ENCODE peak calls at places on chromosomes 6 and 20, in four cellular contexts. B is HepG2, X is GM12878, N is K562. E is an unnamed sample.

GRCh38 chr20:62359491-62360121 is 7.5 kb downstream of the LAMA5 start:
- DNase-seq in B (no peak), N (no peak), X (no peak), E (no peak)

GRCh38 chr6:101069191-101069795 is 188.2 kb upstream of the ASCC3 start:
- DNase-seq in N (no peak), X (no peak), B (no peak), E (no peak)

GRCh38 chr20:61163027-61163426 is 89.0 kb upstream of the CDH4 start:
- DNase-seq in X (no peak), B (no peak), N (no peak), E (no peak)

GRCh38 chr6:112163295-112164257 is 76.2 kb downstream of the FAM229B start:
- DNase-seq in N (peak), B (peak), X (peak), E (peak)

GRCh38 chr6:100968934-100969333 is 87.8 kb upstream of the ASCC3 start:
- DNase-seq in N (no peak), B (peak), X (no peak), E (no peak)

GRCh38 chr20:59972037-59972801 is 14.0 kb downstream of the CDH26 start:
- DNase-seq in B (no peak), N (no peak), X (no peak), E (no peak)

GRCh38 chr6:43171284-43172126 is 436 bp downstream of the SRF start:
- DNase-seq in B (no peak), N (peak), X (no peak), E (peak)

GRCh38 chr6:33719326-33719987 is 8.0 kb upstream of the UQCC2 start:
- DNase-seq in B (no peak), N (no peak), X (no peak), E (no peak)

GRCh38 chr6:37126961-37127360 is 43.0 kb upstream of the PIM1 start:
- DNase-seq in B (no peak), X (no peak), N (no peak), E (no peak)

GRCh38 chr20:58651548-58651822 is 402 bp downstream of the STX16 start:
- DNase-seq in X (no peak), N (no peak), B (peak), E (peak)

GRCh38 chr20:61639200-61639599 is 387.1 kb downstream of the CDH4 start:
- DNase-seq in N (no peak), B (no peak), X (no peak), E (no peak)

GRCh38 chr20:63457737-63458136 is 14.7 kb downstream of the KCNQ2 start:
- DNase-seq in B (no peak), N (no peak), X (no peak), E (peak)

GRCh38 chr6:6893701-6894100 is 214.1 kb upstream of the RREB1 start:
- DNase-seq in N (no peak), B (no peak), X (no peak), E (no peak)

GRCh38 chr6:24974182-24975171 is 38.7 kb upstream of the RIPOR2 start:
- DNase-seq in B (no peak), X (no peak), N (no peak), E (no peak)

GRCh38 chr6:11197175-11197535 is 35.3 kb downstream of the NEDD9 start:
- DNase-seq in X (no peak), B (no peak), N (no peak), E (no peak)

GRCh38 chr20:34581341-34582189 is 23.0 kb downstream of the MAP1LC3A start:
- DNase-seq in B (no peak), N (no peak), X (peak), E (no peak)

GRCh38 chr6:169141706-169142705 is 111.6 kb downstream of the THBS2 start:
- DNase-seq in B (no peak), X (no peak), N (no peak), E (no peak)

GRCh38 chr20:23061713-23062561 is 12.5 kb upstream of the THBD start:
- DNase-seq in N (no peak), B (peak), X (no peak), E (no peak)

GRCh38 chr20:7520361-7520760 is 419.9 kb downstream of the HAO1 start:
- DNase-seq in X (no peak), N (no peak), B (no peak), E (no peak)

GRCh38 chr20:43191946-43192847 is 2.5 kb upstream of the PTPRT start:
- DNase-seq in N (peak), B (peak), X (no peak), E (peak)

GRCh38 chr20:21027569-21027968 is 78.6 kb downstream of the LINC00237 start:
- DNase-seq in N (no peak), B (peak), X (no peak), E (peak)

GRCh38 chr20:17530716-17531536 is at the start of gene BFSP1:
- DNase-seq in N (no peak), X (no peak), B (peak), E (peak)

GRCh38 chr20:62576815-62577214 is 65.5 kb upstream of the SLCO4A1 start:
- DNase-seq in B (no peak), X (no peak), N (peak), E (no peak)

GRCh38 chr6:90021701-90022100 is 127.4 kb downstream of the GJA10 start:
- DNase-seq in N (no peak), B (no peak), X (no peak), E (no peak)

GRCh38 chr6:143677891-143678737 is at the start of gene PHACTR2:
- DNase-seq in N (peak), X (no peak), B (peak), E (peak)

GRCh38 chr20:17749979-17750721 is 50.4 kb downstream of the BANF2 start:
- DNase-seq in B (peak), N (no peak), X (no peak), E (no peak)

GRCh38 chr20:17956099-17956685 is 12.4 kb downstream of the SNX5 start:
- DNase-seq in B (no peak), X (no peak), N (no peak), E (no peak)

GRCh38 chr6:111722220-111722731 is 116.6 kb upstream of the TRAF3IP2 start:
- DNase-seq in N (no peak), X (no peak), B (no peak), E (no peak)

GRCh38 chr20:54668271-54669053 is 193.1 kb downstream of the DOK5 start:
- DNase-seq in X (no peak), N (peak), B (peak), E (peak)

GRCh38 chr6:10801224-10801848 is 37.0 kb downstream of the MAK start:
- DNase-seq in X (no peak), B (peak), N (peak), E (peak)

GRCh38 chr20:16747291-16747811 is 807 bp upstream of the OTOR start:
- DNase-seq in B (no peak), N (no peak), X (no peak), E (no peak)

GRCh38 chr6:27758471-27758870 is 153.7 kb downstream of the OR2B2 start:
- DNase-seq in X (no peak), B (no peak), N (peak), E (no peak)

GRCh38 chr20:3645309-3646066 is 17.7 kb downstream of the GFRA4 start:
- DNase-seq in B (no peak), N (no peak), X (no peak), E (no peak)

GRCh38 chr20:20821496-20822260 is 109.2 kb upstream of the RALGAPA2 start:
- DNase-seq in N (no peak), X (no peak), B (no peak), E (no peak)

GRCh38 chr6:53727748-53728147 is 62.2 kb upstream of the KLHL31 start:
- DNase-seq in N (no peak), X (no peak), B (no peak), E (no peak)

GRCh38 chr20:46173652-46174468 is 55.7 kb downstream of the CD40 start:
- DNase-seq in B (no peak), X (no peak), N (no peak), E (no peak)

GRCh38 chr20:58693226-58694006 is 816 bp downstream of the NPEPL1 start:
- DNase-seq in X (no peak), B (no peak), N (no peak), E (no peak)

GRCh38 chr20:6665621-6666345 is 101.7 kb upstream of the BMP2 start:
- DNase-seq in B (peak), N (no peak), X (no peak), E (no peak)

GRCh38 chr6:729646-730320 is 36.8 kb upstream of the EXOC2 start:
- DNase-seq in B (no peak), X (no peak), N (no peak), E (no peak)

GRCh38 chr6:117449549-117450439 is 24.1 kb upstream of the ROS1 start:
- DNase-seq in N (peak), X (peak), B (peak), E (peak)

GRCh38 chr6:163729127-163729872 is 314.8 kb downstream of the QKI start:
- DNase-seq in X (no peak), B (no peak), N (peak), E (no peak)
- TF ChIP-seq GABPA in X (no peak), B (no peak), N (no peak), E (no peak)

DNA sequence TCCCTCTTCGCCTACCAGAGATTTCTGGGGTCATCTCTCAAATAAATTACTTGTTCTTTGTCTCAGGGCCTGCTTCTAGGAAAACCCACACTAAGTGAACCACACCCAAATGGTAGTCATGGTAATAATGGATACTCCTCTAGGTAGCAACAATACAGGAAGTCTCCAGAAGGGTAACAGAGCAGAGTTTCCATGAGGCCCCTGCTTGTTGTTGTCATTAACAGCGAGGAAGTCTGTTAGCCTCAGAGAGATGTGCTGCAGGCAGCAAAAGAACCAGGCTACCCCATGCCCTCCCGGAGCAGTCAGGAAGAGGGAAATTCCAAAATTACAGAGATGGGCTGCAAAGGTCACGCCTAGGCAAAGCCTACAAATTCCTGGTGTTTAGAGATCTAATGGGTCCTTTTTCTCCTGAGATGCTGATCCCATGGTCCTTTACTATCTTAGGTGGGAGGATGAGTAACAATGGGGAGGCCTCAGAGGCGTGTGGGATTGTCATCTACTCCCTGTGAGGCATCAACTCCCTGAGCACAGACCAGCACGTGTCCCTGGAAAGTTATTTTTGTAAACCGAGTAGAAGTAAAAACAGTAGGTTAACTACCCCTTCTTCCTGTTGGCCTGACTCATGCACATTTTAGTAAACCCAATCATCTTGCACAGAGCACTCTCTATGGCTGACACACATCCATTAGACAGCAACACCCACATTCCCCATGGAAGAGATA is 10.1 kb downstream of the ISM1 start:
- DNase-seq in N (no peak), X (no peak), B (no peak), E (no peak)
- TF ChIP-seq ZBTB33 in N (no peak), X (no peak), B (no peak), E (no peak)

GRCh38 chr6:38436726-38437465 is 202.8 kb downstream of the BTBD9 start:
- DNase-seq in B (no peak), X (no peak), N (no peak), E (peak)
- TF ChIP-seq GABPA in B (no peak), X (no peak), N (peak), E (no peak)

DNA sequence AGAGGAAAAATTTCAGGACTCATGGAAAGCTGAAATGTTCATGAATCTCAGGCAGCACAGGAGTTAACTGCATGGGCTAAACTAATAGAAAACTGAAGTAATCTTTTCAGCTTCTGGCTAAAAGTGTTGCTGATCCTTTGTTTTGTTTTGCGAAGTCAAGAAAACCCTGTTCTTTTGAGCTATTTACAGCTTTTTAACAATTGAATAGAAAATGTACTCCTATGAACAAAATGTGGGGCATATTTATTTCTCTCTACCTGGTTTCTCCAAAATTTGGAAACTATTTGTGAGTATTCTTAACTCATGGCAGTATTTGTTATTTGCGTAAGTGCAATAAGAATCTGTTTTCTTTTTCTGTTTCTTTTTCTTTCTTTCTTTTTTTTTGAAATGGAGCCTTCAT is 818.8 kb upstream of the CITED2 start:
- DNase-seq in N (no peak), B (no peak), X (no peak), E (no peak)
- TF ChIP-seq ZBTB33 in N (no peak), B (no peak), X (no peak), E (no peak)

GRCh38 chr20:9617940-9618339 is 103.5 kb downstream of the LAMP5 start:
- DNase-seq in X (no peak), N (no peak), B (peak), E (peak)
- TF ChIP-seq GABPA in X (no peak), N (no peak), B (no peak), E (no peak)

DNA sequence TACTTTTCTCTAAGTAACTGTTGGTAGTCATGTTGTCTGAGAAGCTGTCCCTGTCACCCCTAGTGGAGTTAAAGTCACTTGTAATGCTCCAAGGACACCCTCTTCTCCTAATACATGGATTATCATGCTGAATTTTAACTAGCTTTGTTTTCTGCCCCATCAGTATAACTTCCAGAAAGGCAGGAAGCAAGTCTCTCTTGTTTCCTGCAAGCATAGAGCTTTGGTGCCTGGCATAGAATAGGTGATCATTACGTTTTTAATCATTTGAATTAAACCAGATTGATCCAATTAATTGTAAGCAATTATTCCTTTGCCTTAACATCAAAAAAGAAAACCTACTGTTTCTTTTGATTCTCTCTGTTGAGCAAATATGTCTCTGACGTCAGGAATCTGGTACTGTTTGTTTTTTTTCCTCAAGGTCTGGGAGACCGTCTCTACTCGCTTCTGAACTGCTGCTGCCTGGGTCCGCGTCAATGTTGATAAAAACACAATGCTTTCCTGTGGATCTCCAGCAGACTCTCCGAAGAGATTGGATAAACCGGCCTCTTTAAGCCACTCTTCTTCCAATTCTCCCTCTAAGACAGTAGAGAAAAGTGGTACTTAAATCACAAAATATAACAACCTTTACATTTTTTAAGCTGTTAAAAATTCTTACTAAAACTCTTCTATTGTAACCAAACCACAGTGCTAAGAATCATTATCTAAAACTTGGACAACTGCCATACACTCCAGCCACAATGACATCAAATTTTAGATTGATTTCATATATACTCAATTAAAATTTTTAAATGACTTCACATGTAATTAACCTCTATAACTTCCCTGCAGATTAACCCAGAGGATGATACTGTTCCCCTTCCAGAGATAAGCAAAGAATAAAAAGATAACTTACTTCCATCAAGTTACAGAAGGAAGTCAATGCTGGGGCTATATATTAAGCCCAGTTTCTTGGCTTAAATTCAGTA is 71.6 kb downstream of the ARHGAP18 start:
- DNase-seq in X (no peak), B (peak), N (no peak), E (no peak)
- TF ChIP-seq ZBTB33 in X (no peak), B (no peak), N (no peak), E (no peak)

DNA sequence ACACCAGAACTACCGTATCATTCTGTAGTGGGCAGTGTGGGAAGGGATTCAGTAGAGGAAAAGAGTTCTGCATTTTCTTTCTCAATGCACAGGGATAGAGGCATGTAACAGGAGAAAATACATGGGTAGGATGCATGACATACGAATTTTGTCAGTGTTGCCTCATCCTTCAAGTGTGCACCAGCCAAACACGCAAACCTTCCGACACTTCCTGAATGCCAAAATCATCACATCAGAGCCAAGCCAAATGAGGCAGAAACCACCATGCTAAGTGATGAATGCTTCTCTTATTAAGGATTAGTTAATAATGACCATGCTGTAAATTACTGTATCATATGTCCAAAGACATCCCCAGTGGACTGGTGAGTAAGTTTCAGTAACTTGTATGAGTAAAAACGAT is 27.3 kb downstream of the RAMACL start:
- DNase-seq in N (no peak), X (no peak), B (no peak), E (no peak)
- TF ChIP-seq GABPA in N (no peak), X (no peak), B (no peak), E (no peak)

DNA sequence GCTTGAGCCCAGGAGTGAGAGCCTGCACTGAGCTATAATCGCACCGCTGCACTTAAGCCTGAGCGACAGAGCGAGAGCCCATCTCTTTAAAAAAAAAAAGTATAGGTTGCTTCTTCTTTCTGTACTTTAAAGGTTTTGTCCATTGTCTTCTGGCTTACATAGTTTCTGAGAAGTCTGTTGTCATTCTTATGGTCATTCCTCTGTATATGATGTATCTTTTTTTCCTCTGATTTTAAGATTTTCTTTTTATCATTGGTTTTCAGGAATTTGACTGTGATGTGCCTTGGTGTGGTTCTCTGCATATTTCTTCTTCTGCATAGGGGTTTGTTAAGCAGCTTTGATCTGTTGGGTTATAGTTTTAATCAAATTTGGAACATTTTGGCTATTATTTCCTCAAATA is 29.1 kb downstream of the QRSL1 start:
- DNase-seq in B (no peak), X (no peak), N (no peak), E (no peak)
- TF ChIP-seq ZBTB33 in B (no peak), X (no peak), N (no peak), E (no peak)

GRCh38 chr6:69386431-69386830 is 410.4 kb downstream of the LMBRD1 start:
- DNase-seq in B (no peak), X (no peak), N (no peak), E (no peak)

GRCh38 chr6:69392745-69393144 is 404.1 kb downstream of the LMBRD1 start:
- DNase-seq in B (no peak), N (no peak), X (no peak), E (no peak)

GRCh38 chr6:69391106-69391505 is 405.7 kb downstream of the LMBRD1 start:
- DNase-seq in B (no peak), N (no peak), X (no peak), E (no peak)

DNA sequence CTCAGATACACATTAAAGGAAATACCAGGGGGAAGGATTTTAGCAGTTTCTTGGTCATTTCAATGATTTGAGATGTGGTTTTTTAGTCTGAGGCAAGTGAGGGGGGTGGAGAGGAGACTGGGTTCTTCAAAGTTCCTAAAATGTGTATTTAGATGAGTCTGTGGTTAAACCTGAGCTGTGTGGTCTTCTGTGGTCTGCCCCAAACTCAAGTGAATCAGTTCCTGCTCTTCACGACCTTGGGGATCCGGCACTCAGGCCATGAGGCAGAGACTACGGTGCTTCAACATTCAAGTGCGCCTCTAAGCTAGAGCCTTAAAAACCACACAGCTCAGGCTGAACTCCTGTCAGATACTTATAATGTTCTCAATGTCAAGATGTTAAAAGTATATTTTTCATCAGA is 406.7 kb downstream of the LMBRD1 start:
- DNase-seq in N (no peak), B (no peak), X (no peak), E (no peak)
- TF ChIP-seq GABPA in N (no peak), B (no peak), X (no peak), E (no peak)

E was measured in SK-N-SH.